ENCODE peak calls at places on chromosome 4, in five cellular contexts. V, S, I, Z and P are unnamed samples.

GRCh38 chr4:98663226-98664006 is 5.0 kb upstream of the TSPAN5 start:
- DNase-seq in V (no peak), S (no peak), Z (no peak), I (no peak), P (no peak)

GRCh38 chr4:47718691-47719090 is 119.2 kb downstream of the CORIN start:
- DNase-seq in I (peak; percentile 31), S (no peak), Z (no peak), V (no peak), P (no peak)

GRCh38 chr4:103499094-103499493 is 220.7 kb downstream of the TACR3 start:
- DNase-seq in I (peak; percentile 18), Z (no peak), V (no peak), S (no peak), P (no peak)

GRCh38 chr4:8185280-8185679 is 13.8 kb upstream of the SH3TC1 start:
- DNase-seq in I (peak; percentile 81), S (no peak), Z (no peak), V (no peak), P (no peak)

GRCh38 chr4:82681759-82682158 is 116.8 kb downstream of the SCD5 start:
- DNase-seq in V (no peak), S (no peak), I (no peak), Z (no peak), P (no peak)

GRCh38 chr4:88737304-88738015 is 39.8 kb upstream of the NAP1L5 start:
- DNase-seq in V (no peak), I (peak; percentile 17), Z (no peak), S (peak; percentile 54), P (peak; percentile 30)

GRCh38 chr4:86543560-86544312 is 50.4 kb upstream of the PTPN13 start:
- DNase-seq in Z (no peak), I (peak; percentile 48), S (peak; percentile 86), V (no peak), P (no peak)

GRCh38 chr4:140116442-140117104 is 37.4 kb downstream of the MAML3 start:
- DNase-seq in I (peak; percentile 50), S (no peak), V (no peak), Z (no peak), P (no peak)

GRCh38 chr4:7389101-7389701 is 45.5 kb downstream of the PSAPL1 start:
- DNase-seq in V (no peak), Z (no peak), I (no peak), S (no peak), P (no peak)

GRCh38 chr4:83054928-83055327 is 19.9 kb downstream of the COPS4 start:
- DNase-seq in V (no peak), Z (no peak), S (no peak), I (peak; percentile 22), P (no peak)

GRCh38 chr4:187464561-187464960 is 531.0 kb upstream of the ZFP42 start:
- DNase-seq in V (no peak), I (no peak), Z (no peak), S (no peak), P (no peak)

GRCh38 chr4:141416677-141417363 is 196.1 kb downstream of the ZNF330 start:
- DNase-seq in Z (no peak), S (no peak), I (no peak), V (no peak), P (no peak)

GRCh38 chr4:182288534-182288933 is 45.3 kb downstream of the TENM3 start:
- DNase-seq in I (no peak), Z (no peak), V (no peak), S (no peak), P (no peak)

GRCh38 chr4:184851200-184851541 is 25.4 kb upstream of the ACSL1 start:
- DNase-seq in Z (no peak), V (no peak), I (no peak), S (no peak), P (no peak)

GRCh38 chr4:110681381-110681780 is 58.5 kb upstream of the PITX2 start:
- DNase-seq in S (no peak), V (no peak), Z (no peak), I (peak; percentile 40), P (peak; percentile 24)

GRCh38 chr4:94298725-94299252 is 43.8 kb downstream of the HPGDS start:
- DNase-seq in I (no peak), V (peak; percentile 82), S (no peak), Z (peak; percentile 59), P (peak; percentile 46)

GRCh38 chr4:4937926-4938325 is 78.5 kb downstream of the MSX1 start:
- DNase-seq in V (no peak), S (no peak), Z (no peak), I (no peak), P (no peak)

GRCh38 chr4:165355900-165356300 is 22.9 kb upstream of the CPE start:
- DNase-seq in I (peak; percentile 66), S (peak; percentile 78), Z (no peak), V (peak; percentile 72), P (peak; percentile 69)

GRCh38 chr4:41074227-41074626 is 140.1 kb downstream of the APBB2 start:
- DNase-seq in I (no peak), V (no peak), Z (no peak), S (no peak), P (no peak)

GRCh38 chr4:70603856-70604255 is 11.8 kb downstream of the AMBN start:
- DNase-seq in S (no peak), V (no peak), Z (no peak), I (peak; percentile 34), P (no peak)

GRCh38 chr4:186146443-186146842 is 41.9 kb downstream of the FAM149A start:
- DNase-seq in S (no peak), I (no peak), V (no peak), Z (no peak), P (no peak)

GRCh38 chr4:40255722-40256281 is 59.0 kb downstream of the RHOH start:
- DNase-seq in S (no peak), I (peak; percentile 99), V (peak; percentile 71), Z (no peak), P (peak; percentile 87)

GRCh38 chr4:162497564-162498167 is 333.9 kb upstream of the FSTL5 start:
- DNase-seq in V (peak; percentile 30), Z (peak; percentile 1), S (peak; percentile 43), I (peak; percentile 57), P (peak; percentile 67)

GRCh38 chr4:156620786-156621185 is 350.8 kb downstream of the PDGFC start:
- DNase-seq in I (no peak), S (no peak), Z (no peak), V (no peak), P (no peak)
- H2AFZ ChIP-seq in I (no peak overlapping the region), S (no peak overlapping the region), Z (no peak overlapping the region), V (no peak overlapping the region), P (no peak overlapping the region)

GRCh38 chr4:100926039-100926717 is 408.4 kb upstream of the EMCN start:
- DNase-seq in S (no peak), V (no peak), I (no peak), Z (no peak), P (no peak)

GRCh38 chr4:100929753-100930152 is 411.9 kb upstream of the EMCN start:
- DNase-seq in V (no peak), S (peak; percentile 20), Z (no peak), I (no peak), P (no peak)

GRCh38 chr4:100935090-100935489 is 412.2 kb downstream of the PPP3CA start:
- DNase-seq in V (no peak), I (no peak), S (no peak), Z (no peak), P (no peak)

GRCh38 chr4:100933628-100934027 is 413.7 kb downstream of the PPP3CA start:
- DNase-seq in V (no peak), I (peak; percentile 83), Z (no peak), S (no peak), P (peak; percentile 16)

GRCh38 chr4:100929135-100929534 is 411.3 kb upstream of the EMCN start:
- DNase-seq in S (no peak), Z (no peak), I (no peak), V (no peak), P (no peak)
- H2AFZ ChIP-seq in S (peak overlapping the region; percentile 65), Z (no peak overlapping the region), I (no peak overlapping the region), V (no peak overlapping the region), P (no peak overlapping the region)

DNA sequence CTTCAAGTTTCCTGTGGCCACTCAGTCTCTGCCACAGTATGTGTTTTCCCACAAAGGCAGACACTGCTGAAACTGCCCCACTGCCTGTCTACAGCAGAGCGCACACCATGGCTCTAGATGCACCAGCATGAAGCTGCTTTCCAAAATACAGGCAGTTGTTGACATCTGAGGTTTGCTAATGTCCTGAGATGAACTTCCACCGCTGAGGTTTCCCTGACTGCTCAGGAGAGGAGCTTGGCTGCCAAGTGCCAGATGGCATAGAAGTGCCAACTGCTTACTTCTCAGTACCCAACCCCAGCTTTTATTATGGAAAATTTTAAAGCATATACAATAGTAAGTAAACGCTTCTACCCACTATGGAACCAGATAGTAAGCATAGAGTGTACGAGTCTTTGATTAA is 61.0 kb upstream of the EXOC1L start:
- DNase-seq in I (peak; percentile 3), V (no peak), S (no peak), Z (no peak), P (no peak)
- H2AFZ ChIP-seq in I (no peak overlapping the region), V (no peak overlapping the region), S (peak overlapping the region; percentile 86), Z (peak overlapping the region; percentile 81), P (no peak overlapping the region)

DNA sequence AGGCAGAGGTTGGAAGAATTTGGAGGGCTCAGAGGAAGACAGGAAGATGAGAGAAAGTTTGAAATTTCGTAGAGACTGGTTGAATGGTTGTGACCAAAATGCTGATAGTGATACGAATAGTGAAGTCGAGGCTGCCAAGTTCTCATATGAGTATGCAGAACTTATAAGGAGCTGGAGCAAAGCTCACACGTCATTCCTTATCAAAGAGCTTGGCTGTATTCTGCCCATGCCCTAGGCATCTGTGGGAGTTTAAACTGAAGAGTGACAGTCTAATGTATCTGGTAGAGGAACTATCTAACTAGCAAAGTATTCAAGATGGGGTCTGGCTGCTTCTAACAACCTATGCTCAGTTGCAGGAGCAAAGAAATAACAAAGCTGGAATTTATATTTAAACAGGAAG is 102.1 kb downstream of the PCDH18 start:
- DNase-seq in Z (no peak), S (no peak), I (no peak), V (no peak), P (no peak)
- H2AFZ ChIP-seq in Z (no peak overlapping the region), S (no peak overlapping the region), I (no peak overlapping the region), V (no peak overlapping the region), P (no peak overlapping the region)

DNA sequence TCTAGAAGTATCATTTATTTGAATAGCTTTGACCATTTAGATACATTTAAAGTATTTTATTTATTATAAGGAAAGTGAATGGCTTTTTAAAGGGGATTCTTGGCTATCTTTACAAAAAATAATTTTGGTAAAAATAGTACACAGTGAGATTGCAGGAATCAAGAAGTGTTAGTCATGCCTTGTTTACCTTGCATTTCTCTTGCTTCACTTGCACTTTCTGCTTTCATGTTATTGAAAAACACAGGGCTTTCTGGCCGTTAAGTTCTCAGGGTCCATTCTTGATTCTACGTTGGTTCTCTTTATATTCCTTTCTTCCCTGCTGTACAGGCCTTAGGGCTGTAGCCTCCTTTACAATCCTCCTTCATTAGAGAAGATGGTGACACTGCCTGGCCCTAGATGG is 21.8 kb upstream of the SEC24D start:
- DNase-seq in V (no peak), S (no peak), I (no peak), Z (no peak), P (no peak)
- H2AFZ ChIP-seq in V (no peak overlapping the region), S (peak overlapping the region; percentile 43), I (no peak overlapping the region), Z (no peak overlapping the region), P (no peak overlapping the region)

DNA sequence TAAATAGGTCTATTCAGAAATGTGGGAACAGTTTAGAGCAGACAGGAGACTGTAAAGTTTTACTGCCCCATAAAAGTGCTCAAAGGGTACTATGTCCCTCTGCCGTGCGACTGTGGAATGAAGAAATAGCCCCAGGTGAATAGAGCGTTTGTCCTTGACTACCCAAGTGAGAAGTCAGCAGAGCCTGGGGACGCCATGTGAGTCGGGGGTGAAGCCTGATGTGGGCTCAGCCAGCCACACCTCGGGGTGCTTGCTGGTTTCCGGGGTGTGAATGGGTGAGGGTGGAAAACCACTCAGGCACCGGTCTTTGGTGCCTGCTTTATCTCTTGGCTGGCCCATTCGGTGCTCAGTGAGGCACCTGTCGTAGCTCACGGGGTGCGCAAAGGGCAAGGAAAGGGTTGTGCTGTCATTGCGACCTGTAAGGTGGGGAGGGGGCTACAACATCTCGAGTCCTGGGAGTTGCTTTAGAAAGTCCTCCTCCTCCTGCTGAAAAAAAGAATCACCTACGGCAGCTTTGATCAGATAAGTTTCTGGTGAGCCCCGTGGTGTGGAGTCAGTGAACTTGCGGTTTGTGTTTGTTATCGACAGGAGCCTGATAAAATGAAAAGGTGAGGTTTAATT is 895 bp downstream of the TRIM2 start:
- DNase-seq in V (peak; percentile 45), Z (no peak), S (peak; percentile 26), I (no peak), P (peak; percentile 80)
- H2AFZ ChIP-seq in V (peak overlapping the region; percentile 51), Z (peak overlapping the region; percentile 27), S (no peak overlapping the region), I (no peak overlapping the region), P (no peak overlapping the region)